ENCODE peak calls at places on chromosome 17, in six cellular contexts. One of them, this sample, is unnamed.

GRCh38 chr17:21129023-21129681 is 2.4 kb downstream of the DHRS7B start:
- DNase-seq in Ammon's horn: peak
- DNase-seq in LHCN-M2: peak
- DNase-seq in hepatocyte: peak
- DNase-seq in tibial artery: peak
- DNase-seq in choroid plexus epithelial cell: peak
- DNase-seq in this sample: peak

GRCh38 chr17:2433696-2434095 is 32.8 kb upstream of the MNT start:
- DNase-seq in Ammon's horn: no peak
- DNase-seq in LHCN-M2: no peak
- DNase-seq in hepatocyte: no peak
- DNase-seq in tibial artery: no peak
- DNase-seq in choroid plexus epithelial cell: peak
- DNase-seq in this sample: no peak

GRCh38 chr17:50169121-50169764 is 3.4 kb downstream of the SGCA start:
- DNase-seq in Ammon's horn: peak
- DNase-seq in LHCN-M2: peak
- DNase-seq in hepatocyte: peak
- DNase-seq in tibial artery: no peak
- DNase-seq in choroid plexus epithelial cell: peak
- DNase-seq in this sample: peak

GRCh38 chr17:38729886-38730525 is at the start of gene CISD3:
- DNase-seq in Ammon's horn: peak
- DNase-seq in LHCN-M2: peak
- DNase-seq in hepatocyte: peak
- DNase-seq in tibial artery: peak
- DNase-seq in choroid plexus epithelial cell: peak
- DNase-seq in this sample: peak

GRCh38 chr17:58513913-58514794 is at the start of gene MTMR4:
- DNase-seq in Ammon's horn: peak
- DNase-seq in LHCN-M2: peak
- DNase-seq in hepatocyte: peak
- DNase-seq in tibial artery: peak
- DNase-seq in choroid plexus epithelial cell: peak
- DNase-seq in this sample: peak

GRCh38 chr17:79997004-79997673 is 38.5 kb downstream of the TBC1D16 start:
- DNase-seq in Ammon's horn: no peak
- DNase-seq in LHCN-M2: no peak
- DNase-seq in hepatocyte: no peak
- DNase-seq in tibial artery: no peak
- DNase-seq in choroid plexus epithelial cell: peak
- DNase-seq in this sample: peak

GRCh38 chr17:6713130-6713917 is at the start of gene SLC13A5:
- DNase-seq in Ammon's horn: peak
- DNase-seq in LHCN-M2: no peak
- DNase-seq in hepatocyte: peak
- DNase-seq in tibial artery: no peak
- DNase-seq in choroid plexus epithelial cell: peak
- DNase-seq in this sample: peak

GRCh38 chr17:28147026-28147425 is 104.5 kb downstream of the NLK start:
- DNase-seq in Ammon's horn: peak
- DNase-seq in LHCN-M2: no peak
- DNase-seq in hepatocyte: no peak
- DNase-seq in tibial artery: no peak
- DNase-seq in choroid plexus epithelial cell: no peak
- DNase-seq in this sample: no peak

GRCh38 chr17:38428643-38429371 is 543 bp downstream of the ARHGAP23 start:
- DNase-seq in Ammon's horn: peak
- DNase-seq in LHCN-M2: peak
- DNase-seq in hepatocyte: peak
- DNase-seq in tibial artery: peak
- DNase-seq in choroid plexus epithelial cell: peak
- DNase-seq in this sample: no peak

GRCh38 chr17:27635275-27635823 is 4.4 kb downstream of the LGALS9 start:
- DNase-seq in Ammon's horn: peak
- DNase-seq in LHCN-M2: no peak
- DNase-seq in hepatocyte: no peak
- DNase-seq in tibial artery: peak
- DNase-seq in choroid plexus epithelial cell: no peak
- DNase-seq in this sample: no peak

GRCh38 chr17:48244121-48244711 is 136.7 kb downstream of the SNX11 start:
- DNase-seq in Ammon's horn: no peak
- DNase-seq in LHCN-M2: peak
- DNase-seq in hepatocyte: peak
- DNase-seq in tibial artery: no peak
- DNase-seq in choroid plexus epithelial cell: peak
- DNase-seq in this sample: peak

This sample was measured in iris pigment epithelial cell.